ENCODE peak calls at places on chromosomes 6 and 20, in ten cellular contexts. K is CD8-positive, alpha-beta T cell; Y is CD4-positive, alpha-beta memory T cell; D is left ventricle myocardium inferior; W is AG04450; F is WERI-Rb-1; P is MM.1S; X is heart left ventricle; V is neural progenitor cell; I is cardiac muscle cell. U is an unnamed sample.

GRCh38 chr6:119493980-119494379 is 144.4 kb upstream of the MAN1A1 start:
- DNase-seq in K (no peak), X (no peak), D (no peak), Y (no peak), F (peak; percentile 53), W (no peak), I (no peak), V (no peak), P (no peak), U (no peak)

GRCh38 chr6:12592634-12593033 is 123.9 kb upstream of the PHACTR1 start:
- DNase-seq in V (peak; percentile 33), F (no peak), W (no peak), I (no peak), K (no peak), D (no peak), P (no peak), X (no peak), Y (no peak), U (peak; percentile 84)

GRCh38 chr20:45407783-45408645 is at the start of gene DBNDD2:
- DNase-seq in I (no peak), V (no peak), Y (no peak), D (peak; percentile 54), W (no peak), K (peak; percentile 55), P (no peak), X (peak; percentile 66), F (no peak), U (no peak)

GRCh38 chr20:2814587-2815051 is at the start of gene C20orf141:
- DNase-seq in D (no peak), K (no peak), V (no peak), I (no peak), Y (no peak), W (peak; percentile 93), F (peak; percentile 91), P (no peak), X (no peak), U (peak; percentile 92)

GRCh38 chr20:23139524-23139923 is 53.4 kb upstream of the CD93 start:
- DNase-seq in W (no peak), X (no peak), D (no peak), V (no peak), F (no peak), Y (no peak), K (no peak), I (no peak), P (no peak), U (no peak)

GRCh38 chr6:116096979-116097816 is 3.5 kb upstream of the NT5DC1 start:
- DNase-seq in Y (peak; percentile 11), I (no peak), D (no peak), F (no peak), W (no peak), K (no peak), P (no peak), X (no peak), V (no peak), U (no peak)

GRCh38 chr6:169858935-169859351 is 107.5 kb downstream of the ERMARD start:
- DNase-seq in I (no peak), D (no peak), F (no peak), W (no peak), K (no peak), X (no peak), P (no peak), V (no peak), Y (no peak), U (no peak)

GRCh38 chr20:37310951-37311350 is 21.5 kb downstream of the MANBAL start:
- DNase-seq in V (no peak), I (no peak), K (no peak), W (no peak), X (no peak), Y (no peak), D (no peak), F (no peak), P (no peak), U (no peak)

GRCh38 chr6:100171533-100172321 is 177.7 kb upstream of the MCHR2 start:
- DNase-seq in X (no peak), W (no peak), F (no peak), P (no peak), D (no peak), V (no peak), K (no peak), I (no peak), Y (no peak), U (no peak)

GRCh38 chr6:1609662-1610496 is at the start of gene FOXC1:
- DNase-seq in V (peak; percentile 91), D (peak; percentile 88), K (no peak), I (peak; percentile 87), W (peak; percentile 67), X (peak; percentile 93), F (peak; percentile 77), P (peak; percentile 27), Y (peak; percentile 13), U (peak; percentile 96)

GRCh38 chr6:7589221-7589620 is 777 bp upstream of the SNRNP48 start:
- DNase-seq in W (no peak), Y (no peak), V (no peak), I (no peak), P (no peak), D (no peak), K (no peak), X (no peak), F (no peak), U (no peak)
- H3K4me3 ChIP-seq in W (no peak overlapping the region), Y (no peak overlapping the region), V (no peak overlapping the region), I (no peak overlapping the region), P (peak overlapping the region; percentile 92), D (peak overlapping the region; percentile 82), K (no peak overlapping the region), X (peak overlapping the region; percentile 89), F (peak overlapping the region; percentile 93), U (no peak overlapping the region)

DNA sequence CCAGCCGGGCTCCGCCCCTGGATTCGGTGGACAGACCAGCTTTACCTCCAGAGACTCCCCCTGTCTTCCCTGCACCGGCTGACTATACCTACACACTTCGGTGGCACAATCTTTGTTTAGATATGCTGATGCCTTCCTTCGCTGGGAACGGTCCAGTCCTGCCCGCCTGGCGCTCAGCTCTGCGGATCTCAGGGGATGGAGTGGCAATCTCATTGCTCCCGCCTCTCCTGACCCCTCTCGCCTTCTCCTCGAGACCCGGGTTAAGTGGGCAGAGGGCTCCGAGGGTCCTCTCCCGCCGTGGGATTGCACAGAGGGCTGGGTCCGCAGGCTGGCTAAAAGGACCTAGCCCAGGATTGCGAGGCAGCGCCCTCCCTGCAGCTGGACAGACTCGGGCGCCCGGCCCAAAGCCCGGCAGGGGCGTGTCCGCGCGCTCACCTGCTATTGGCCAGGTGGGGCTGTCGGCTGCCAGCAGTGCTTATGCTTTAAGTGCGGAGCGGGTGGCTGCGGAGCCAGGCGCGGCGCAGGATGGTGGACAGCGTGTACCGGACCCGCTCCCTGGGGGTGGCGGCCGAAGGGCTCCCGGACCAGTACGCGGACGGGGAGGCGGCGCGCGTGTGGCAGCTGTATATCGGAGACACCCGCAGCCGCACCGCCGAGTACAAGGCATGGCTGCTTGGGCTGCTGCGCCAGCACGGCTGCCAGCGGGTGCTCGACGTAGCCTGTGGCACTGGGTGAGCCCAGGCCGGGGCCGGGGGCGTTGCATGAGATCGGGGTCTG is at the start of gene GNMT:
- DNase-seq in K (peak; percentile 40), V (peak; percentile 86), D (peak; percentile 68), P (peak; percentile 51), Y (peak; percentile 19), I (peak; percentile 84), X (peak; percentile 76), F (peak; percentile 88), W (no peak), U (no peak)
- H3K27ac ChIP-seq in K (no peak within 1 kb of the TSS), V (no peak within 1 kb of the TSS), D (peak within 1 kb of the TSS; percentile 70), P (no peak within 1 kb of the TSS), Y (no peak within 1 kb of the TSS), I (no peak within 1 kb of the TSS), X (peak within 1 kb of the TSS; percentile 19), F (no peak within 1 kb of the TSS), W (no peak within 1 kb of the TSS), U (no peak within 1 kb of the TSS)

DNA sequence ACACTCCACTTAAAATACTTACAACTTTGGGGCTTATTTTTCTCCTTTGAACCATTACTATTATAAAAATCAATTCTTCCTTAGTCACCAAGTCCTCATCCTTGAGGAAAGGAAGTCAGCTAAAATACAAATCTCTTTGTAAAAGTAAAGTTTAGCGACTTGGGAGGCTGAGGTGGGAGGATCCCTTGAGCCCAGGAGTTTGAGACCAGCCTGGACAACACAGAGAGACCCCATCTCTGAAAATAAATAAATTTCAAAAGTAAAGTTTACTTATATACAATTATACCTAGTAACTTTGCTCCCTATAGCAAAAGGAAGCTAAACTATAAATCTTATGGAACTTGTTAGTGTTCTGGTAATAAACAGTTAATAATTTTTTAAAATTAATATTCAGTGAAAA is 40.4 kb downstream of the MYB start:
- DNase-seq in K (no peak), Y (no peak), W (no peak), X (no peak), F (no peak), I (no peak), V (no peak), D (no peak), P (no peak), U (no peak)
- H3K9me3 ChIP-seq in K (no peaks in the 10 kb centered on the region), Y (no peaks in the 10 kb centered on the region), W (no peaks in the 10 kb centered on the region), X (no peaks in the 10 kb centered on the region), F (no peaks in the 10 kb centered on the region), I (no peaks in the 10 kb centered on the region), V (no peaks in the 10 kb centered on the region), D (no peaks in the 10 kb centered on the region), P (no peaks in the 10 kb centered on the region), U (no peaks in the 10 kb centered on the region)

GRCh38 chr6:27081931-27082330 is 165.6 kb upstream of the PRSS16 start:
- DNase-seq in D (no peak), Y (no peak), V (no peak), W (no peak), P (no peak), K (no peak), F (no peak), I (no peak), X (no peak), U (no peak)

GRCh38 chr6:27081188-27081587 is 166.3 kb upstream of the PRSS16 start:
- DNase-seq in I (no peak), D (no peak), X (no peak), F (no peak), W (no peak), P (no peak), K (no peak), V (no peak), Y (no peak), U (no peak)

GRCh38 chr6:27073441-27073840 is 174.1 kb upstream of the PRSS16 start:
- DNase-seq in K (no peak), I (no peak), P (no peak), D (no peak), W (no peak), Y (no peak), V (no peak), F (no peak), X (no peak), U (no peak)

GRCh38 chr6:27076116-27076515 is 171.4 kb upstream of the PRSS16 start:
- DNase-seq in P (no peak), D (no peak), K (no peak), X (no peak), I (no peak), V (no peak), W (no peak), F (no peak), Y (no peak), U (no peak)

DNA sequence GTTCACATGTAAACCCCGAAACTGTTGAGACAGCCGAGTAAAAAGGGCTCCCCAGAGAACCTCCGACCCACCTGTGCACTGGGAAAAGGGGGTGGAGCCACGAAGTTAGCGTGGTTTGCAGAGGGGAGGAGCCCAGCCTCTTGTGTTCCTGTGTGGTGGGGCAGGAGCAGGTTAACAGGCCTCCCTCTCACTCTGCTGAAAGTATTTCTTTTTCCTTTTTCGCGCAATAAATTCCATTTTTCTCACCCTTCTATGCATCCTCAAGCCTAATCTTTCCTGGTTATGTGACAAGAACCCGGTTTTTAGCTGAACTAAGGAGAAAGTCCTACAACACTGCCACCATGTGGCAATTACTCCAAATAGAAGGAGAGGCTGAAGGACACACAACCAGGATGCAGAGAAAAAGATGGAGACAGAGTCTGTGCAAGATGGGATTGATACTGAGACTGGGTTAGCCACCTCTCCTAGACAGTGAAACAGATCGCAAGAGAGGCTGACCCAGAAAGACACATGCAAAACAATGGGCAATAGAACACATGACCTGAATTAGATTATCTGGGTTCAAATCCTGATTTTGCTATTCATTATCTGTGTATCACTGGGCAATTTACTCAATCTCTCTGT is 168.7 kb upstream of the PRSS16 start:
- DNase-seq in W (peak; percentile 30), P (peak; percentile 78), K (peak; percentile 39), I (peak; percentile 68), F (peak; percentile 64), Y (peak; percentile 39), X (no peak), D (no peak), V (peak; percentile 75), U (peak; percentile 49)
- H3K4me3 ChIP-seq in W (peak overlapping the region; percentile 22), P (peak overlapping the region; percentile 60), K (peak overlapping the region; percentile 16), I (peak overlapping the region; percentile 38), F (no peak overlapping the region), Y (no peak overlapping the region), X (no peak overlapping the region), D (peak overlapping the region; percentile 39), V (peak overlapping the region; percentile 71), U (no peak overlapping the region)

U was measured in SJSA1.